ENCODE peak calls at places on chromosomes 16 and 17, in seven cellular contexts. M, E, A, Y, F, N and C are unnamed samples.

GRCh38 chr17:31715436-31715835 is 143.6 kb downstream of the COPRS start:
- DNase-seq in M (no peak), E (no peak), A (no peak), Y (no peak), F (no peak), N (no peak), C (no peak)

GRCh38 chr17:38663125-38663751 is 11.5 kb downstream of the EPOP start:
- DNase-seq in M (peak; percentile 81), E (peak; percentile 72), A (peak; percentile 90), Y (no peak), F (no peak), N (no peak), C (peak; percentile 90)

GRCh38 chr16:48918520-48919258 is 308.7 kb upstream of the N4BP1 start:
- DNase-seq in M (no peak), E (no peak), A (no peak), Y (no peak), F (no peak), N (no peak), C (no peak)

GRCh38 chr17:78678220-78678554 is 101.0 kb upstream of the DNAH17 start:
- DNase-seq in M (no peak), E (no peak), A (no peak), Y (no peak), F (no peak), N (no peak), C (no peak)

GRCh38 chr17:37648555-37648954 is 5.3 kb upstream of the DDX52 start:
- DNase-seq in M (no peak), E (no peak), A (no peak), Y (no peak), F (no peak), N (no peak), C (no peak)

GRCh38 chr17:72725432-72726068 is 366.9 kb downstream of the SLC39A11 start:
- DNase-seq in M (no peak), E (peak; percentile 69), A (peak; percentile 82), Y (peak; percentile 16), F (no peak), N (no peak), C (peak; percentile 39)

GRCh38 chr17:64420143-64420670 is 28.7 kb upstream of the MILR1 start:
- DNase-seq in M (no peak), E (no peak), A (peak; percentile 83), Y (no peak), F (no peak), N (peak; percentile 11), C (no peak)

GRCh38 chr16:1789643-1790045 is 3.9 kb downstream of the IGFALS start:
- DNase-seq in M (peak; percentile 74), E (no peak), A (peak; percentile 3), Y (peak; percentile 16), F (no peak), N (no peak), C (no peak)

GRCh38 chr17:62051053-62051452 is 14.0 kb downstream of the MED13 start:
- DNase-seq in M (no peak), E (no peak), A (no peak), Y (no peak), F (no peak), N (no peak), C (no peak)

GRCh38 chr16:85253127-85253941 is 141.1 kb upstream of the CIBAR2 start:
- DNase-seq in M (no peak), E (peak; percentile 55), A (peak; percentile 70), Y (peak; percentile 53), F (peak; percentile 38), N (peak; percentile 39), C (no peak)

GRCh38 chr16:50946098-50946497 is 204.2 kb downstream of the CYLD start:
- DNase-seq in M (no peak), E (no peak), A (no peak), Y (no peak), F (no peak), N (no peak), C (no peak)

GRCh38 chr17:36617773-36618172 is 16.4 kb downstream of the MRM1 start:
- DNase-seq in M (no peak), E (no peak), A (no peak), Y (no peak), F (no peak), N (no peak), C (no peak)

GRCh38 chr17:75067856-75068255 is 19.9 kb upstream of the SLC16A5 start:
- DNase-seq in M (no peak), E (no peak), A (no peak), Y (no peak), F (no peak), N (no peak), C (no peak)

DNA sequence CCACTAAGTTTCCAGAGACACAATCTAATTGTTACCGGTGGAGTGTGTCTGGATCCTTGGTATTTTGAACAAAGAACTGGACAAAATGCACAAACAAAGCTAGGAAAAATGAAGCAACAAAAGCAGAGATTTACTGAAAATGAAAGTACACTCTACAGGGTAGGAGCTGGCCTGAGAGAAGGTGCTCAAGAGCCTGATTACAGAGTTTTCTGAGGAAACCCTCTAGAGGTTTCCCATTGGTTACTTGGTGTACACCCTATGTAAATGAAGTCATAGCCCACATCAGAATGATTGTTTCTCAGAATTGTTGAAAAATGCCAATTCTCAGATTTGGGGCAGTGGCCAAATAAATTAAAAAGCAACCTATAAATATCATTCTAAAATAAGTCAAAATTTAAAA is 436.4 kb downstream of the KCNJ18 start:
- DNase-seq in M (no peak), E (no peak), A (no peak), Y (no peak), F (no peak), N (no peak), C (no peak)
- H3K9me3 ChIP-seq in M (no peaks in the 10 kb centered on the region), E (peaks cover 14% of the 10 kb centered on the region), A (peaks cover 12% of the 10 kb centered on the region), Y (no peaks in the 10 kb centered on the region), F (no peaks in the 10 kb centered on the region), N (no peaks in the 10 kb centered on the region), C (peaks cover 2% of the 10 kb centered on the region)

GRCh38 chr16:64864232-64864803 is 257.5 kb downstream of the CDH11 start:
- DNase-seq in M (no peak), E (no peak), A (peak; percentile 67), Y (no peak), F (no peak), N (no peak), C (no peak)
- H3K9me3 ChIP-seq in M (no peaks in the 10 kb centered on the region), E (no peaks in the 10 kb centered on the region), A (no peaks in the 10 kb centered on the region), Y (no peaks in the 10 kb centered on the region), F (no peaks in the 10 kb centered on the region), N (no peaks in the 10 kb centered on the region), C (no peaks in the 10 kb centered on the region)

DNA sequence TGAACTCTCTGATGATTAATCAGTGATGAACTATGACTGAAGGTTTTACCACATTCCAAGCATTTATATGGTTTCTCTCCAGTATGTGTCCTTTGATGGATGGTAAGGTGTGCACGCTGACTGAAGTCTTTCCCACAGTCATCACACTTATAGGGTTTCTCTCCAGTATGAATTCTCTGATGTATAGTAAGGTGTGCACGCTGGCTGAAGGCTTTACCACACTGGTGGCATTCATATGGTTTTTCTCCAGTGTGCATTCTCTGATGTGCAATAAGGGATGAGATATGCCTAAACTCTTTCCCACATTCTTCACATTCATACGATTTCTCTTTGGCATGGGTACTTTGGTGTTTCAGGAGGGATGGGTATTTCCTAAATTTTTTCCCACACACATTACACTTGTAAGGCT is 16.4 kb downstream of the ZNF287 start:
- DNase-seq in M (no peak), E (no peak), A (no peak), Y (no peak), F (no peak), N (no peak), C (no peak)
- H3K9me3 ChIP-seq in M (peaks cover 58% of the 10 kb centered on the region), E (peaks cover 76% of the 10 kb centered on the region), A (peaks cover 39% of the 10 kb centered on the region), Y (peaks cover 2% of the 10 kb centered on the region), F (peaks cover 46% of the 10 kb centered on the region), N (peaks cover 55% of the 10 kb centered on the region), C (peaks cover 6% of the 10 kb centered on the region)

DNA sequence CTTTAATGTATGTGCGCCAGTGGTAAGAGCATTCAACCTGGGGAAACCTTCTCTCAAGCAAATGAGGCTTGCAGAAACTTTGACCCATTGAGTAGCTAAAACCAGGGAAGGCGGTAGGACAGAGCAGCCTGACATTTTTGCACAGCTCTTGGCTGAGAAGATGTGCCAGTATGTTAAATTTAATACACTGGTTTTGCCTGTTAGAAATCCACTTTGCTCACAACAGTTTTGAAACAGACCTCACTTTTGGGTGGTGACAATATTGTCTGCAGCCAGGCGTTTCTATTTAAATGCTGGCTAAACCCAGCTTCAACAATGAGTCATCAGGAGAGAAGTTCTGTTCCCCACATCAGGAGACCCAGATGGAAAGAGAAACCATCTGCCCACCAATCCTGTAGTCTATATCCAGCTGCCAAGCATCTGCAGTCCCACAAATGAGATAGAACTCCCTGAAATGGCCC is 29.2 kb upstream of the CLEC3A start:
- DNase-seq in M (no peak), E (no peak), A (peak; percentile 42), Y (peak; percentile 13), F (no peak), N (no peak), C (no peak)
- H3K9me3 ChIP-seq in M (peaks cover 2% of the 10 kb centered on the region), E (no peaks in the 10 kb centered on the region), A (no peaks in the 10 kb centered on the region), Y (no peaks in the 10 kb centered on the region), F (no peaks in the 10 kb centered on the region), N (no peaks in the 10 kb centered on the region), C (peaks cover 2% of the 10 kb centered on the region)

DNA sequence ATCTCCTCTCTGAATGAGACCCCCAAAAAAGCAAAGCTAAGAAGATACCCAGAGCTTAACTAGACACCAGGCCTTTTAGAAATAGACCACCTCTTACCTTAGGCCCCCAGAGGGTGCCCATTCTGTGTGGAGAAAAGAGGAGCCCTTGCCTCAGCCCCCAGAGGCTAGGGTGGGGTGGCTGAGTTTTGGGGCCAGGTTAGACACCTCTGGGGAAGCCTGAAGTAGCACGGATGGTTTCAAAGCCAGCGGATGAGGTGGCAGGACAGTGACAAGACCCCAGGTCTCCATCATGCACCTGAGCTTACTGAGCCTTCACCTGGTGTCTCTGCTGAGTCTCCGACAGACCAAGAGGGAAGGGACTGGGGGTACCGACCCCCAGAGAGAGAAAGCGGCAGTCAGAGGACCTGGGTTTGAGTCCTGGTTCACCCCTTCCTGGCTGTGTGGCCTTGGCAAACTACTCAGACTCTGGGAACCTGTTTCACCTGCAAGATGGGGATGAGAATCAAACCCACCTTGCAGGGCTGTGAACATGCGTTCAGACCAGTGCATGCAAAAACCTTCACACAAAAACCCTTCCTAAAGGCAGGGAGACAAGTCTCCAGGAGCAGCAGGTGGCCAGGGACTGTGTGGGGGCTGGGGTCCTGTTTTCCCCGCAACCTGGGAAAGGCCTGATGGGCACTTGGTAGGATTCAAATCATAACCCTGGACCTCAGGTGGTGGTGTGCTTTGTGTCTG is 7.7 kb downstream of the SCGB1C2 start:
- DNase-seq in M (peak; percentile 31), E (no peak), A (no peak), Y (peak; percentile 7), F (no peak), N (no peak), C (no peak)
- H3K9me3 ChIP-seq in M (no peaks in the 10 kb centered on the region), E (no peaks in the 10 kb centered on the region), A (no peaks in the 10 kb centered on the region), Y (no peaks in the 10 kb centered on the region), F (no peaks in the 10 kb centered on the region), N (no peaks in the 10 kb centered on the region), C (no peaks in the 10 kb centered on the region)

GRCh38 chr16:3321802-3322201 is 16.5 kb downstream of the ZNF75A start:
- DNase-seq in M (no peak), E (no peak), A (no peak), Y (no peak), F (no peak), N (no peak), C (no peak)
- H3K9me3 ChIP-seq in M (peaks cover 60% of the 10 kb centered on the region), E (peaks cover 64% of the 10 kb centered on the region), A (peaks cover 34% of the 10 kb centered on the region), Y (no peaks in the 10 kb centered on the region), F (peaks cover 36% of the 10 kb centered on the region), N (peaks cover 62% of the 10 kb centered on the region), C (peaks cover 14% of the 10 kb centered on the region)